ENCODE peak calls at places on chromosomes 5 and 9, in nine cellular contexts. E, N, O, U, J, Q, W, I and B are unnamed samples.

GRCh38 chr5:80308526-80308925 is 11.3 kb upstream of the SPZ1 start:
- DNase-seq in E (no peak), N (peak), O (no peak), U (no peak), J (no peak), Q (no peak), W (no peak), I (no peak), B (no peak)

GRCh38 chr5:138869763-138870500 is 5.2 kb downstream of the LRRTM2 start:
- DNase-seq in E (no peak), N (no peak), O (no peak), U (no peak), J (no peak), Q (no peak), W (no peak), I (no peak), B (no peak)

GRCh38 chr5:132761321-132762240 is 14.4 kb downstream of the CCNI2 start:
- DNase-seq in E (no peak), N (no peak), O (no peak), U (no peak), J (no peak), Q (no peak), W (no peak), I (no peak), B (no peak)

GRCh38 chr9:92496401-92496800 is 14.1 kb upstream of the ASPN start:
- DNase-seq in E (no peak), N (no peak), O (no peak), U (no peak), J (no peak), Q (no peak), W (no peak), I (no peak), B (no peak)

GRCh38 chr9:108860764-108861163 is 1.3 kb upstream of the ACTL7A start:
- DNase-seq in E (no peak), N (no peak), O (no peak), U (no peak), J (no peak), Q (no peak), W (no peak), I (no peak), B (no peak)

GRCh38 chr5:173161148-173161547 is 16.8 kb downstream of the BNIP1 start:
- DNase-seq in E (no peak), N (no peak), O (no peak), U (no peak), J (no peak), Q (no peak), W (no peak), I (no peak), B (no peak)

GRCh38 chr5:81420039-81420667 is 26.2 kb upstream of the ACOT12 start:
- DNase-seq in E (no peak), N (no peak), O (no peak), U (no peak), J (no peak), Q (no peak), W (no peak), I (no peak), B (no peak)

GRCh38 chr5:111068208-111068607 is 3.3 kb upstream of the TSLP start:
- DNase-seq in E (no peak), N (no peak), O (no peak), U (no peak), J (no peak), Q (no peak), W (no peak), I (no peak), B (no peak)

GRCh38 chr9:111076043-111076442 is 37.8 kb upstream of the LPAR1 start:
- DNase-seq in E (no peak), N (no peak), O (no peak), U (no peak), J (no peak), Q (no peak), W (no peak), I (no peak), B (no peak)

GRCh38 chr9:134268308-134268724 is 57.9 kb upstream of the RXRA start:
- DNase-seq in E (no peak), N (no peak), O (no peak), U (no peak), J (peak), Q (no peak), W (no peak), I (peak), B (peak)